ENCODE peak calls at places on chromosomes 4 and X, in eight cellular contexts. Y, I, A, J, E, M, R and H are unnamed samples.
A peak's percentile ranks its signal among the peaks of the same experiment; 100 is the strongest.

GRCh38 chr4:159201168-159201567 is 98.3 kb downstream of the RAPGEF2 start:
- DNase-seq in R (no peak), J (no peak), Y (no peak), A (no peak), M (no peak), E (no peak), I (no peak), H (no peak)

GRCh38 chr4:21304061-21304541 is 603.8 kb downstream of the PACRGL start:
- DNase-seq in J (no peak), E (no peak), M (no peak), A (no peak), Y (no peak), I (peak; percentile 6), R (no peak), H (peak; percentile 40)

GRCh38 chr4:166662266-166662843 is 571.9 kb downstream of the SPOCK3 start:
- DNase-seq in A (no peak), J (no peak), I (no peak), E (no peak), M (no peak), R (no peak), Y (no peak), H (no peak)

GRCh38 chr4:43822621-43823020 is 626.0 kb downstream of the KCTD8 start:
- DNase-seq in J (no peak), M (no peak), R (no peak), I (no peak), A (no peak), Y (no peak), E (no peak), H (no peak)

GRCh38 chrX:101430457-101431078 is 22.5 kb downstream of the HNRNPH2 start:
- DNase-seq in E (peak; percentile 68), A (no peak), J (no peak), R (no peak), I (no peak), Y (no peak), M (no peak), H (no peak)

GRCh38 chrX:152155766-152156310 is 17.5 kb upstream of the MAGEA10 start:
- DNase-seq in A (no peak), M (no peak), Y (no peak), E (no peak), J (no peak), I (no peak), R (no peak), H (no peak)

GRCh38 chr4:7655267-7655548 is 220.5 kb upstream of the PSAPL1 start:
- DNase-seq in R (no peak), Y (no peak), J (no peak), I (no peak), M (no peak), A (no peak), E (no peak), H (no peak)

GRCh38 chrX:70289168-70289792 is 447 bp downstream of the PDZD11 start:
- DNase-seq in J (no peak), R (no peak), E (peak; percentile 61), M (no peak), A (no peak), I (no peak), Y (no peak), H (no peak)

GRCh38 chr4:113951263-113951662 is 28.2 kb downstream of the ARSJ start:
- DNase-seq in J (no peak), E (no peak), M (no peak), Y (no peak), R (no peak), I (no peak), A (no peak), H (no peak)

GRCh38 chr4:93791570-93792195 is 36.9 kb upstream of the ATOH1 start:
- DNase-seq in J (peak; percentile 32), Y (no peak), R (no peak), E (peak; percentile 34), I (peak; percentile 27), M (no peak), A (no peak), H (peak; percentile 19)

GRCh38 chr4:53671757-53672156 is 80.5 kb upstream of the LNX1 start:
- DNase-seq in E (no peak), A (no peak), Y (no peak), J (no peak), M (no peak), R (no peak), I (peak; percentile 66), H (no peak)

GRCh38 chrX:53116101-53116500 is 22.2 kb downstream of the KANTR start:
- DNase-seq in A (no peak), M (no peak), R (no peak), E (no peak), J (no peak), Y (no peak), I (no peak), H (no peak)

GRCh38 chr4:141011799-141012377 is 121.4 kb downstream of the RNF150 start:
- DNase-seq in E (no peak), R (no peak), M (no peak), I (no peak), A (no peak), Y (peak; percentile 37), J (no peak), H (no peak)

GRCh38 chrX:111124418-111124817 is 28.4 kb downstream of the PAK3 start:
- DNase-seq in Y (no peak), M (no peak), I (no peak), J (no peak), A (no peak), R (no peak), E (no peak), H (no peak)